ENCODE peak calls at places on chromosomes 4 and X, in nine cellular contexts. E, X, C, P, A, D, B, Z and S are unnamed samples.

GRCh38 chrX:115226929-115227328 is 7.0 kb downstream of the LRCH2 start:
- DNase-seq in E (no peak), X (no peak), C (peak), P (no peak), A (no peak), D (no peak), B (no peak), Z (no peak), S (no peak)

GRCh38 chr4:88522702-88523324 is 763 bp downstream of the PYURF start:
- DNase-seq in E (no peak), X (no peak), C (peak), P (no peak), A (no peak), D (no peak), B (no peak), Z (no peak), S (no peak)

GRCh38 chrX:116272328-116272727 is 101.8 kb downstream of the AGTR2 start:
- DNase-seq in E (no peak), X (peak), C (no peak), P (peak), A (no peak), D (peak), B (no peak), Z (no peak), S (peak)

GRCh38 chr4:156594619-156595018 is 377.0 kb downstream of the PDGFC start:
- DNase-seq in E (no peak), X (no peak), C (no peak), P (no peak), A (no peak), D (no peak), B (no peak), Z (no peak), S (no peak)

GRCh38 chr4:11635336-11635735 is 206.6 kb upstream of the HS3ST1 start:
- DNase-seq in E (no peak), X (peak), C (no peak), P (no peak), A (no peak), D (peak), B (no peak), Z (no peak), S (no peak)

GRCh38 chrX:45134303-45134702 is 66.4 kb downstream of the DIPK2B start:
- DNase-seq in E (no peak), X (no peak), C (no peak), P (no peak), A (no peak), D (no peak), B (no peak), Z (no peak), S (no peak)

GRCh38 chr4:173537628-173538147 is 7.7 kb upstream of the HAND2 start:
- DNase-seq in E (no peak), X (no peak), C (no peak), P (no peak), A (no peak), D (no peak), B (no peak), Z (no peak), S (no peak)

GRCh38 chr4:82268826-82269193 is 105.0 kb downstream of the HNRNPD start:
- DNase-seq in E (no peak), X (no peak), C (no peak), P (no peak), A (no peak), D (no peak), B (no peak), Z (no peak), S (no peak)

GRCh38 chrX:16869393-16870094 is 618 bp downstream of the RBBP7 start:
- DNase-seq in E (peak), X (no peak), C (peak), P (no peak), A (peak), D (no peak), B (no peak), Z (peak), S (no peak)

GRCh38 chr4:102868153-102868781 is 525 bp upstream of the CISD2 start:
- DNase-seq in E (no peak), X (no peak), C (peak), P (peak), A (no peak), D (no peak), B (no peak), Z (no peak), S (no peak)

GRCh38 chrX:119235872-119236598 is at the start of gene PGRMC1:
- DNase-seq in E (peak), X (no peak), C (peak), P (peak), A (peak), D (peak), B (peak), Z (peak), S (peak)

GRCh38 chrX:155534800-155535199 is 76.4 kb upstream of the F8A3 start:
- DNase-seq in E (no peak), X (no peak), C (no peak), P (no peak), A (no peak), D (no peak), B (no peak), Z (no peak), S (no peak)

GRCh38 chr4:55132775-55133174 is 7.4 kb upstream of the KDR start:
- DNase-seq in E (no peak), X (no peak), C (peak), P (no peak), A (no peak), D (no peak), B (no peak), Z (no peak), S (no peak)

GRCh38 chrX:618761-619450 is 11.7 kb upstream of the SHOX start:
- DNase-seq in E (no peak), X (no peak), C (peak), P (no peak), A (no peak), D (no peak), B (no peak), Z (no peak), S (no peak)

GRCh38 chr4:113292371-113293042 is 243.1 kb downstream of the ANK2 start:
- DNase-seq in E (no peak), X (no peak), C (peak), P (no peak), A (no peak), D (peak), B (no peak), Z (no peak), S (no peak)

GRCh38 chr4:78396613-78397291 is 154.8 kb upstream of the ANXA3 start:
- DNase-seq in E (no peak), X (no peak), C (no peak), P (no peak), A (no peak), D (no peak), B (no peak), Z (no peak), S (no peak)

GRCh38 chrX:23616361-23616760 is 50.9 kb upstream of the PRDX4 start:
- DNase-seq in E (no peak), X (no peak), C (no peak), P (no peak), A (no peak), D (no peak), B (no peak), Z (no peak), S (no peak)

GRCh38 chr4:8516996-8517550 is 63.1 kb upstream of the GPR78 start:
- DNase-seq in E (no peak), X (no peak), C (no peak), P (no peak), A (no peak), D (no peak), B (no peak), Z (no peak), S (peak)

GRCh38 chr4:111641813-111642579 is 503.3 kb upstream of the FAM241A start:
- DNase-seq in E (peak), X (peak), C (peak), P (peak), A (no peak), D (peak), B (no peak), Z (no peak), S (peak)

GRCh38 chr4:188942606-188943005 is 803.4 kb downstream of the TRIML1 start:
- DNase-seq in E (no peak), X (no peak), C (no peak), P (no peak), A (no peak), D (no peak), B (no peak), Z (no peak), S (no peak)

GRCh38 chrX:150573702-150574101 is 5.3 kb downstream of the MTM1 start:
- DNase-seq in E (no peak), X (no peak), C (no peak), P (no peak), A (no peak), D (no peak), B (no peak), Z (no peak), S (no peak)

GRCh38 chrX:120668357-120668756 is 38.5 kb upstream of the C1GALT1C1 start:
- DNase-seq in E (no peak), X (no peak), C (no peak), P (no peak), A (no peak), D (no peak), B (no peak), Z (no peak), S (no peak)

GRCh38 chrX:105698386-105698785 is 124.0 kb upstream of the NRK start:
- DNase-seq in E (no peak), X (no peak), C (no peak), P (peak), A (no peak), D (no peak), B (no peak), Z (no peak), S (no peak)

GRCh38 chrX:145803508-145803907 is 14.1 kb upstream of the SLITRK2 start:
- DNase-seq in E (no peak), X (no peak), C (no peak), P (no peak), A (no peak), D (no peak), B (no peak), Z (no peak), S (no peak)

GRCh38 chr4:27123050-27123768 is 262.6 kb downstream of the STIM2 start:
- DNase-seq in E (no peak), X (no peak), C (peak), P (no peak), A (no peak), D (peak), B (no peak), Z (no peak), S (no peak)

GRCh38 chr4:184598753-184599491 is 50.3 kb downstream of the CASP3 start:
- DNase-seq in E (no peak), X (no peak), C (no peak), P (no peak), A (no peak), D (no peak), B (no peak), Z (no peak), S (no peak)